ENCODE peak calls at places on chromosomes 7 and 10, in ten cellular contexts. H is NCI-H510A, L is Right ventricle myocardium superior, V is activated T-cell treated with anti-CD3 and anti-CD28 coated beads for 1 hour, T is left colon, S is HS-27A, Q is NCI-H2171 treated with DMSO at 0.1 percent for 48 hours, G is left lobe of liver, U is GM13977, F is germinal center. C is an unnamed sample.

GRCh38 chr10:84126785-84127167 is 12.5 kb upstream of the GHITM start:
- DNase-seq in H (no peak), L (no peak), V (no peak), T (no peak), S (no peak), Q (no peak), G (no peak), U (no peak), F (no peak), C (no peak)

GRCh38 chr7:45978731-45979211 is 57.7 kb upstream of the IGFBP3 start:
- DNase-seq in H (no peak), L (no peak), V (no peak), T (no peak), S (no peak), Q (no peak), G (no peak), U (no peak), F (no peak), C (no peak)

GRCh38 chr10:82150123-82150900 is 275.3 kb downstream of the NRG3 start:
- DNase-seq in H (no peak), L (peak; percentile 36), V (no peak), T (no peak), S (no peak), Q (peak; percentile 67), G (peak; percentile 64), U (peak; percentile 4), F (no peak), C (peak; percentile 18)

GRCh38 chr10:69413221-69413865 is 3.4 kb downstream of the TACR2 start:
- DNase-seq in H (peak; percentile 55), L (peak; percentile 76), V (no peak), T (peak; percentile 72), S (peak; percentile 30), Q (peak; percentile 88), G (no peak), U (peak; percentile 67), F (peak; percentile 53), C (peak; percentile 79)

GRCh38 chr7:51019891-51020855 is 237.5 kb upstream of the GRB10 start:
- DNase-seq in H (no peak), L (no peak), V (no peak), T (no peak), S (no peak), Q (no peak), G (peak; percentile 22), U (no peak), F (no peak), C (no peak)

GRCh38 chr7:153193144-153193595 is 433.6 kb downstream of the ACTR3B start:
- DNase-seq in H (no peak), L (no peak), V (no peak), T (no peak), S (no peak), Q (peak; percentile 54), G (peak; percentile 46), U (peak; percentile 24), F (peak; percentile 17), C (no peak)

GRCh38 chr10:75358835-75359421 is 42.6 kb downstream of the ZNF503 start:
- DNase-seq in H (no peak), L (no peak), V (no peak), T (no peak), S (peak; percentile 75), Q (no peak), G (no peak), U (no peak), F (no peak), C (no peak)

GRCh38 chr7:95861041-95861440 is 88.7 kb downstream of the DYNC1I1 start:
- DNase-seq in H (no peak), L (no peak), V (no peak), T (no peak), S (no peak), Q (no peak), G (no peak), U (no peak), F (no peak), C (no peak)

GRCh38 chr10:79380918-79381775 is 33.9 kb downstream of the PPIF start:
- DNase-seq in H (no peak), L (no peak), V (no peak), T (peak; percentile 23), S (no peak), Q (no peak), G (peak; percentile 50), U (no peak), F (no peak), C (peak; percentile 26)

GRCh38 chr10:47379901-47380300 is 4.2 kb downstream of the ZNF488 start:
- DNase-seq in H (no peak), L (no peak), V (no peak), T (no peak), S (no peak), Q (no peak), G (no peak), U (no peak), F (no peak), C (no peak)

GRCh38 chr10:93541402-93542357 is 24.8 kb upstream of the FFAR4 start:
- DNase-seq in H (no peak), L (peak; percentile 67), V (no peak), T (no peak), S (no peak), Q (peak; percentile 59), G (peak; percentile 60), U (no peak), F (no peak), C (peak; percentile 37)

GRCh38 chr10:19488592-19489280 is 327.5 kb upstream of the PLXDC2 start:
- DNase-seq in H (no peak), L (peak; percentile 76), V (no peak), T (no peak), S (no peak), Q (no peak), G (no peak), U (no peak), F (no peak), C (peak; percentile 69)

GRCh38 chr7:151313857-151314256 is 27.8 kb upstream of the NUB1 start:
- DNase-seq in H (no peak), L (peak; percentile 77), V (no peak), T (no peak), S (no peak), Q (no peak), G (peak; percentile 44), U (no peak), F (no peak), C (no peak)

GRCh38 chr10:131117011-131117410 is 194.5 kb downstream of the TCERG1L start:
- DNase-seq in H (no peak), L (no peak), V (no peak), T (no peak), S (no peak), Q (no peak), G (no peak), U (no peak), F (no peak), C (no peak)

GRCh38 chr10:28496017-28496416 is 36.9 kb upstream of the WAC start:
- DNase-seq in H (no peak), L (no peak), V (no peak), T (no peak), S (no peak), Q (no peak), G (no peak), U (no peak), F (no peak), C (no peak)

GRCh38 chr10:33336606-33337334 is 2.3 kb upstream of the NRP1 start:
- DNase-seq in H (no peak), L (peak; percentile 84), V (no peak), T (peak; percentile 41), S (no peak), Q (peak; percentile 20), G (peak; percentile 77), U (peak; percentile 42), F (peak; percentile 5), C (peak; percentile 87)

GRCh38 chr7:5238500-5238899 is 44.2 kb upstream of the SLC29A4 start:
- DNase-seq in H (no peak), L (no peak), V (no peak), T (no peak), S (no peak), Q (no peak), G (peak; percentile 52), U (no peak), F (no peak), C (no peak)

GRCh38 chr10:122251459-122252255 is 19.4 kb upstream of the BTBD16 start:
- DNase-seq in H (no peak), L (no peak), V (no peak), T (no peak), S (no peak), Q (no peak), G (no peak), U (no peak), F (no peak), C (no peak)

GRCh38 chr7:18221377-18222290 is 194.0 kb upstream of the PRPS1L1 start:
- DNase-seq in H (no peak), L (no peak), V (no peak), T (no peak), S (no peak), Q (no peak), G (no peak), U (no peak), F (no peak), C (no peak)

GRCh38 chr10:78462728-78463228 is 429.1 kb downstream of the RPS24 start:
- DNase-seq in H (no peak), L (no peak), V (no peak), T (no peak), S (no peak), Q (no peak), G (no peak), U (no peak), F (no peak), C (no peak)

GRCh38 chr10:70561558-70561957 is 41.0 kb downstream of the PRF1 start:
- DNase-seq in H (no peak), L (no peak), V (no peak), T (no peak), S (no peak), Q (no peak), G (no peak), U (no peak), F (no peak), C (no peak)

GRCh38 chr7:27678617-27679260 is 16.1 kb upstream of the HIBADH start:
- DNase-seq in H (no peak), L (no peak), V (no peak), T (no peak), S (no peak), Q (no peak), G (no peak), U (no peak), F (no peak), C (no peak)

GRCh38 chr10:26430641-26431163 is 7.4 kb upstream of the APBB1IP start:
- DNase-seq in H (no peak), L (no peak), V (no peak), T (no peak), S (no peak), Q (no peak), G (no peak), U (peak; percentile 73), F (peak; percentile 67), C (no peak)

GRCh38 chr7:78585958-78586357 is 787.4 kb downstream of the PHTF2 start:
- DNase-seq in H (no peak), L (no peak), V (no peak), T (no peak), S (no peak), Q (no peak), G (no peak), U (no peak), F (no peak), C (no peak)

GRCh38 chr10:67697646-67698245 is 1.8 kb upstream of the CTNNA3 start:
- DNase-seq in H (no peak), L (no peak), V (no peak), T (no peak), S (peak; percentile 0), Q (peak; percentile 16), G (no peak), U (peak; percentile 59), F (peak; percentile 37), C (no peak)

GRCh38 chr7:44292876-44293560 is 32.4 kb downstream of the CAMK2B start:
- DNase-seq in H (no peak), L (no peak), V (no peak), T (peak; percentile 5), S (no peak), Q (peak; percentile 13), G (peak; percentile 28), U (no peak), F (no peak), C (peak; percentile 15)

GRCh38 chr10:123995461-123996131 is 97.8 kb downstream of the CHST15 start:
- DNase-seq in H (no peak), L (peak; percentile 66), V (no peak), T (peak; percentile 56), S (peak; percentile 80), Q (no peak), G (no peak), U (peak; percentile 68), F (peak; percentile 77), C (peak; percentile 76)

C was measured in heart left ventricle.